ENCODE peak calls at places on chromosome 18, in six cellular contexts. E is retina; W is COR-L47; O is GM13976; T is kidney tubule cell; N is effector CD4-positive, alpha-beta T cell. X is an unnamed sample.

GRCh38 chr18:26549486-26550435 is 1.4 kb upstream of the KCTD1 start:
- DNase-seq in T (peak; percentile 90), N (no peak), O (peak; percentile 54), W (peak; percentile 52), E (peak; percentile 83), X (peak; percentile 62)

GRCh38 chr18:61710082-61710620 is 182.7 kb downstream of the RNF152 start:
- DNase-seq in E (no peak), N (no peak), T (no peak), W (no peak), O (no peak), X (no peak)

GRCh38 chr18:23982154-23983071 is 32.1 kb upstream of the TTC39C start:
- DNase-seq in E (peak; percentile 61), O (no peak), W (no peak), T (peak; percentile 59), N (no peak), X (no peak)

GRCh38 chr18:65924878-65925277 is 174.1 kb downstream of the CDH7 start:
- DNase-seq in N (no peak), T (no peak), E (no peak), O (no peak), W (no peak), X (no peak)

GRCh38 chr18:36893227-36893626 is 64.3 kb downstream of the KIAA1328 start:
- DNase-seq in N (no peak), O (no peak), T (no peak), W (no peak), E (no peak), X (no peak)

GRCh38 chr18:59388817-59389216 is 29.8 kb upstream of the LMAN1 start:
- DNase-seq in T (no peak), N (no peak), W (no peak), O (no peak), E (no peak), X (no peak)

GRCh38 chr18:43236921-43237320 is 40.4 kb downstream of the SYT4 start:
- DNase-seq in T (no peak), E (no peak), O (no peak), W (no peak), N (no peak), X (no peak)

GRCh38 chr18:32777049-32777448 is 4.2 kb upstream of the KLHL14 start:
- DNase-seq in W (no peak), N (no peak), O (no peak), T (peak; percentile 77), E (no peak), X (no peak)

GRCh38 chr18:78136986-78137385 is 842.6 kb upstream of the SALL3 start:
- DNase-seq in W (no peak), O (no peak), T (no peak), N (no peak), E (no peak), X (no peak)

GRCh38 chr18:67367540-67367939 is 149.0 kb downstream of the DSEL start:
- DNase-seq in W (no peak), O (no peak), E (no peak), N (no peak), T (no peak), X (no peak)

X was measured in NCI-H1105 treated with DMSO at 0.1 percent for 48 hours.